ENCODE peak calls at places on chromosome 18, in seven cellular contexts. One of them, this sample, is unnamed. For H3K27me3 and H3K36me3, the result is how much of the 10 kb centered on the place peaks cover.

GRCh38 chr18:27184115-27185024 is 738 bp downstream of the CHST9 start:
- DNase-seq in WERI-Rb-1: peak
- DNase-seq in spleen: peak
- DNase-seq in tibial nerve: no peak
- DNase-seq in right atrium auricular region: no peak
- DNase-seq in SJSA1: no peak
- DNase-seq in GM23248: no peak
- DNase-seq in this sample: peak

GRCh38 chr18:75482880-75483279 is 55.4 kb upstream of the SMIM21 start:
- DNase-seq in GM23248: no peak
- DNase-seq in right atrium auricular region: no peak
- DNase-seq in spleen: no peak
- DNase-seq in WERI-Rb-1: no peak
- DNase-seq in SJSA1: no peak
- DNase-seq in tibial nerve: no peak
- DNase-seq in this sample: no peak

GRCh38 chr18:54769526-54770464 is 58.5 kb upstream of the RAB27B start:
- DNase-seq in right atrium auricular region: no peak
- DNase-seq in SJSA1: no peak
- DNase-seq in GM23248: no peak
- DNase-seq in WERI-Rb-1: no peak
- DNase-seq in tibial nerve: no peak
- DNase-seq in spleen: no peak
- DNase-seq in this sample: no peak

GRCh38 chr18:2909431-2910140 is 62.8 kb downstream of the EMILIN2 start:
- DNase-seq in right atrium auricular region: peak
- DNase-seq in GM23248: no peak
- DNase-seq in spleen: no peak
- DNase-seq in tibial nerve: no peak
- DNase-seq in SJSA1: peak
- DNase-seq in WERI-Rb-1: no peak
- DNase-seq in this sample: no peak

GRCh38 chr18:36409779-36410178 is 112.3 kb downstream of the FHOD3 start:
- DNase-seq in GM23248: no peak
- DNase-seq in WERI-Rb-1: no peak
- DNase-seq in right atrium auricular region: no peak
- DNase-seq in SJSA1: no peak
- DNase-seq in tibial nerve: no peak
- DNase-seq in spleen: no peak
- DNase-seq in this sample: no peak

GRCh38 chr18:13036622-13037320 is 45.6 kb downstream of the CEP192 start:
- DNase-seq in GM23248: peak
- DNase-seq in WERI-Rb-1: no peak
- DNase-seq in right atrium auricular region: no peak
- DNase-seq in SJSA1: no peak
- DNase-seq in spleen: no peak
- DNase-seq in tibial nerve: no peak
- DNase-seq in this sample: no peak

GRCh38 chr18:58396966-58397365 is 231.9 kb downstream of the ALPK2 start:
- DNase-seq in WERI-Rb-1: no peak
- DNase-seq in right atrium auricular region: no peak
- DNase-seq in tibial nerve: no peak
- DNase-seq in spleen: no peak
- DNase-seq in GM23248: no peak
- DNase-seq in SJSA1: no peak
- DNase-seq in this sample: no peak

GRCh38 chr18:24778810-24779418 is 318.5 kb downstream of the HRH4 start:
- DNase-seq in tibial nerve: no peak
- DNase-seq in spleen: no peak
- DNase-seq in SJSA1: no peak
- DNase-seq in GM23248: no peak
- DNase-seq in right atrium auricular region: no peak
- DNase-seq in WERI-Rb-1: no peak
- DNase-seq in this sample: no peak

GRCh38 chr18:41324020-41324791 is 630.8 kb upstream of the PIK3C3 start:
- DNase-seq in right atrium auricular region: no peak
- DNase-seq in SJSA1: no peak
- DNase-seq in WERI-Rb-1: no peak
- DNase-seq in GM23248: peak
- DNase-seq in tibial nerve: no peak
- DNase-seq in spleen: no peak
- DNase-seq in this sample: no peak

GRCh38 chr18:70015127-70015526 is 67.5 kb upstream of the CD226 start:
- DNase-seq in spleen: no peak
- DNase-seq in WERI-Rb-1: peak
- DNase-seq in right atrium auricular region: no peak
- DNase-seq in SJSA1: no peak
- DNase-seq in GM23248: no peak
- DNase-seq in tibial nerve: no peak
- DNase-seq in this sample: no peak

DNA sequence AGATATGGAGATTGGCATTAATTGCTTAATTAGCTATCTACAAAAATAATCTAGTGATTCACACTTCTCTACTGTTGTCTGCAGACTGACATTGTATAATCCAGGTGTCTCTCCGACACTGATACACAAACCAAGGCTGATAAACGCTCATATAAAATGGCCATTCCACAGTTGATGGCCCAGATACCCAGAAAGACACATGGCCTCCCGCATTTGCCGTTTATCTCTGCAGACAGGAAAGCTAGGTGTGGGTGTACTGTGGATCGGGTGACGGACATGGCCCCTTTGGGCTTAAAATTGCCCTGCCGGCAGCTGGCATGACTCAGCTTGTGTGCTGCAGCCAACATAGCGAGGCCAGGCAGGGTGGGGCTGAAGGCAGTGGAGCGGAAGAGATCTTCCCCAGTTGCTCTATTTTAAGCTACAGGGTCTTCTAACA is 18.5 kb downstream of the PMAIP1 start:
- DNase-seq in GM23248: peak
- DNase-seq in right atrium auricular region: no peak
- DNase-seq in tibial nerve: no peak
- DNase-seq in SJSA1: peak
- DNase-seq in WERI-Rb-1: peak
- DNase-seq in spleen: peak
- DNase-seq in this sample: no peak
- H3K4me3 ChIP-seq in GM23248: no peak
- H3K4me3 ChIP-seq in right atrium auricular region: no peak
- H3K4me3 ChIP-seq in tibial nerve: no peak
- H3K4me3 ChIP-seq in SJSA1: no peak
- H3K4me3 ChIP-seq in WERI-Rb-1: no peak
- H3K4me3 ChIP-seq in spleen: no peak
- H3K4me3 ChIP-seq in this sample: no peak

DNA sequence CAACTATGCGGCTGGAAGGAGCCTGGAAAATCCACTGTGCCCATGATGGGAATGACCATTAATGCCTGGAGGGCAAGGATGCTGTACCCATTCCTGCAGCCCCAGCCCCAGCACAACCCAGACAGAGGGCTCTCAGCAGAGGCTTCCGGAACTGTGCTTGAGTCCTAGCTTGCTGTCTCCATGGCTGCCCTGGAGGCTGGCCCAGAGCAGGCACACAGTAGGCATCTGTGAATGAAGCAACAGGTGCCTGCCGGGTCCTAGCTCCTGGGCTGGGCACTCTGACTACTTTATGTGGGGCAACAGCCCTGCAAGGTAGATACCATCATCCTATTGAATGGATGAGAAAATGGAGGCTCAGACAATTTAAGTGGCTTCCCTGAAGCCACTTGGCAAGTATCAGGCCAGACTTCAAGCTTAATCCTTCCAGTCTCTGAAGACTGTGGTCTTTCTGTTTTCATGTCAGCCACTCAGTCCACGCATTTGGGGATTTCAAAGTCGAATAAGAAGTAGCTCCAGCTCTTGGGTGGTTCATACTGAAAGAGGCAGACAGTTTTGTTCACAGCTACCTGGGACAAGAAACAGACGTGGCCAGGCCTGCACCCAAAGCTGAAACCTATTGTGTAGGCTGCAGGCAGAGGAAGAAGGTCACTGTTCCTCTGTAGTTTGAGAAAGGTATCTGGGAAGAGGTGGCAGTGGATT is 237.5 kb downstream of the ZBTB7C start:
- DNase-seq in tibial nerve: no peak
- DNase-seq in GM23248: no peak
- DNase-seq in WERI-Rb-1: no peak
- DNase-seq in SJSA1: no peak
- DNase-seq in spleen: no peak
- DNase-seq in right atrium auricular region: no peak
- DNase-seq in this sample: no peak
- H3K27me3 ChIP-seq in tibial nerve: under half
- H3K27me3 ChIP-seq in GM23248: under half
- H3K27me3 ChIP-seq in WERI-Rb-1: under half
- H3K27me3 ChIP-seq in SJSA1: under half
- H3K27me3 ChIP-seq in spleen: under half
- H3K27me3 ChIP-seq in right atrium auricular region: under half
- H3K27me3 ChIP-seq in this sample: under half

GRCh38 chr18:68705119-68705518 is 9.8 kb downstream of the TMX3 start:
- DNase-seq in WERI-Rb-1: no peak
- DNase-seq in SJSA1: no peak
- DNase-seq in tibial nerve: no peak
- DNase-seq in spleen: no peak
- DNase-seq in GM23248: no peak
- DNase-seq in right atrium auricular region: no peak
- DNase-seq in this sample: no peak

GRCh38 chr18:68699043-68699442 is 15.9 kb downstream of the TMX3 start:
- DNase-seq in GM23248: peak
- DNase-seq in SJSA1: no peak
- DNase-seq in right atrium auricular region: no peak
- DNase-seq in WERI-Rb-1: no peak
- DNase-seq in spleen: no peak
- DNase-seq in tibial nerve: no peak
- DNase-seq in this sample: no peak

GRCh38 chr18:68703326-68703725 is 11.6 kb downstream of the TMX3 start:
- DNase-seq in spleen: no peak
- DNase-seq in tibial nerve: no peak
- DNase-seq in right atrium auricular region: no peak
- DNase-seq in GM23248: no peak
- DNase-seq in WERI-Rb-1: no peak
- DNase-seq in SJSA1: no peak
- DNase-seq in this sample: no peak

GRCh38 chr18:68696937-68697336 is 18.0 kb downstream of the TMX3 start:
- DNase-seq in right atrium auricular region: no peak
- DNase-seq in spleen: no peak
- DNase-seq in WERI-Rb-1: no peak
- DNase-seq in tibial nerve: no peak
- DNase-seq in GM23248: no peak
- DNase-seq in SJSA1: no peak
- DNase-seq in this sample: no peak

GRCh38 chr18:68701353-68701752 is 13.6 kb downstream of the TMX3 start:
- DNase-seq in GM23248: no peak
- DNase-seq in WERI-Rb-1: no peak
- DNase-seq in right atrium auricular region: no peak
- DNase-seq in tibial nerve: no peak
- DNase-seq in spleen: no peak
- DNase-seq in SJSA1: no peak
- DNase-seq in this sample: no peak
- H3K36me3 ChIP-seq in GM23248: half or more
- H3K36me3 ChIP-seq in WERI-Rb-1: under half
- H3K36me3 ChIP-seq in right atrium auricular region: under half
- H3K36me3 ChIP-seq in tibial nerve: under half
- H3K36me3 ChIP-seq in spleen: under half
- H3K36me3 ChIP-seq in SJSA1: under half
- H3K36me3 ChIP-seq in this sample: under half

GRCh38 chr18:79204889-79205807 is 136.0 kb downstream of the ATP9B start:
- DNase-seq in GM23248: no peak
- DNase-seq in right atrium auricular region: no peak
- DNase-seq in WERI-Rb-1: no peak
- DNase-seq in spleen: no peak
- DNase-seq in SJSA1: no peak
- DNase-seq in tibial nerve: no peak
- DNase-seq in this sample: no peak
- H3K4me3 ChIP-seq in GM23248: no peak
- H3K4me3 ChIP-seq in right atrium auricular region: no peak
- H3K4me3 ChIP-seq in WERI-Rb-1: no peak
- H3K4me3 ChIP-seq in spleen: no peak
- H3K4me3 ChIP-seq in SJSA1: no peak
- H3K4me3 ChIP-seq in tibial nerve: no peak
- H3K4me3 ChIP-seq in this sample: no peak

This sample was measured in H7.